ENCODE peak calls at places on chromosomes 13 and 19, in five cellular contexts. Q is NCI-H1105 treated with DMSO at 0.1 percent for 48 hours, P is fibroblast of mammary gland, I is cerebellar cortex, A is aorta. B is an unnamed sample.

GRCh38 chr13:60370343-60370742 is 26.7 kb upstream of the TDRD3 start:
- DNase-seq in Q (no peak), P (no peak), I (no peak), A (no peak), B (no peak)

GRCh38 chr19:294341-294818 is 3.2 kb upstream of the PLPP2 start:
- DNase-seq in Q (no peak), P (peak), I (no peak), A (peak), B (no peak)

GRCh38 chr19:12994701-12995595 is at the start of gene NFIX:
- DNase-seq in Q (peak), P (no peak), I (peak), A (peak), B (peak)

GRCh38 chr13:50485979-50486935 is 357.2 kb downstream of the DLEU7 start:
- DNase-seq in Q (peak), P (peak), I (no peak), A (no peak), B (no peak)

GRCh38 chr19:52226652-52227051 is 36.8 kb downstream of the PPP2R1A start:
- DNase-seq in Q (no peak), P (no peak), I (no peak), A (no peak), B (no peak)

GRCh38 chr13:53545340-53545941 is 516.8 kb downstream of the OLFM4 start:
- DNase-seq in Q (no peak), P (no peak), I (no peak), A (no peak), B (no peak)

GRCh38 chr13:57569981-57570380 is 61.6 kb upstream of the PCDH17 start:
- DNase-seq in Q (no peak), P (no peak), I (no peak), A (no peak), B (no peak)

GRCh38 chr19:55492362-55492944 is 4.2 kb downstream of the SSC5D start:
- DNase-seq in Q (peak), P (no peak), I (no peak), A (no peak), B (peak)

GRCh38 chr13:106383791-106384190 is 151.7 kb downstream of the EFNB2 start:
- DNase-seq in Q (no peak), P (no peak), I (no peak), A (no peak), B (no peak)

GRCh38 chr19:44846455-44847143 is 502 bp downstream of the NECTIN2 start:
- DNase-seq in Q (no peak), P (no peak), I (no peak), A (peak), B (no peak)

GRCh38 chr19:15324791-15325519 is 7.4 kb downstream of the BRD4 start:
- DNase-seq in Q (no peak), P (no peak), I (no peak), A (peak), B (no peak)

GRCh38 chr13:106986033-106986484 is 418.1 kb upstream of the ARGLU1 start:
- DNase-seq in Q (no peak), P (no peak), I (no peak), A (no peak), B (no peak)

GRCh38 chr19:12527034-12527836 is 24.0 kb downstream of the ZNF564 start:
- DNase-seq in Q (no peak), P (peak), I (peak), A (no peak), B (no peak)

GRCh38 chr19:45976180-45976579 is 2.5 kb upstream of the NOVA2 start:
- DNase-seq in Q (no peak), P (no peak), I (peak), A (no peak), B (no peak)

GRCh38 chr13:108859202-108860012 is 230.0 kb downstream of the MYO16 start:
- DNase-seq in Q (peak), P (peak), I (no peak), A (no peak), B (no peak)